ENCODE peak calls at places on chromosomes 12 and 14, in five cellular contexts. P, D, L, F and K are unnamed samples.

GRCh38 chr14:95255487-95255886 is 64.2 kb downstream of the CLMN start:
- DNase-seq in L (no peak), P (peak), D (peak), F (no peak), K (no peak)

GRCh38 chr12:52338241-52338960 is 17.2 kb upstream of the KRT83 start:
- DNase-seq in L (no peak), D (no peak), P (no peak), F (no peak), K (no peak)

GRCh38 chr12:127550271-127550670 is 716.7 kb upstream of the TMEM132C start:
- DNase-seq in F (no peak), L (no peak), P (no peak), D (peak), K (no peak)

GRCh38 chr14:95741051-95741490 is 27.1 kb upstream of the TCL1A start:
- DNase-seq in L (no peak), D (no peak), F (no peak), P (peak), K (no peak)

GRCh38 chr14:102908766-102909455 is 13.6 kb upstream of the AMN start:
- DNase-seq in D (no peak), F (no peak), P (no peak), L (no peak), K (no peak)

GRCh38 chr12:127041985-127042625 is 1224.9 kb upstream of the TMEM132C start:
- DNase-seq in L (no peak), D (no peak), P (no peak), F (no peak), K (no peak)

GRCh38 chr14:79369359-79370332 is 841.7 kb downstream of the DIO2 start:
- DNase-seq in D (peak), L (no peak), F (no peak), P (no peak), K (no peak)

GRCh38 chr14:93733646-93734045 is 54.6 kb downstream of the PRIMA1 start:
- DNase-seq in D (no peak), L (no peak), P (no peak), F (no peak), K (no peak)

GRCh38 chr12:2647186-2647585 is 147.6 kb upstream of the FKBP4 start:
- DNase-seq in D (no peak), L (no peak), F (no peak), P (no peak), K (no peak)